ENCODE peak calls at places on chromosomes 5 and 9, in four cellular contexts. N, C, O and T are unnamed samples.

GRCh38 chr5:142853682-142854081 is 83.5 kb downstream of the ARHGAP26 start:
- DNase-seq in N (no peak), C (no peak), O (no peak), T (no peak)

GRCh38 chr5:164002653-164003052 is 497.2 kb downstream of the MAT2B start:
- DNase-seq in N (no peak), C (no peak), O (no peak), T (no peak)

GRCh38 chr5:12799165-12799564 is 894.9 kb upstream of the CTNND2 start:
- DNase-seq in N (no peak), C (no peak), O (no peak), T (no peak)

GRCh38 chr9:99050292-99050911 is 54.5 kb upstream of the TGFBR1 start:
- DNase-seq in N (no peak), C (peak), O (no peak), T (peak)

GRCh38 chr9:14788846-14789245 is 66.3 kb upstream of the CER1 start:
- DNase-seq in N (no peak), C (no peak), O (no peak), T (no peak)

GRCh38 chr5:120327180-120327579 is 136.9 kb upstream of the PRR16 start:
- DNase-seq in N (no peak), C (no peak), O (no peak), T (no peak)

GRCh38 chr9:22452415-22453010 is 5.9 kb downstream of the DMRTA1 start:
- DNase-seq in N (no peak), C (peak), O (peak), T (no peak)

GRCh38 chr5:176725521-176725920 is 78.2 kb downstream of the TSPAN17 start:
- DNase-seq in N (no peak), C (no peak), O (no peak), T (no peak)

GRCh38 chr5:115543931-115544370 is 624 bp downstream of the FEM1C start:
- DNase-seq in N (no peak), C (peak), O (no peak), T (no peak)

GRCh38 chr5:174935854-174936474 is 211.6 kb downstream of the MSX2 start:
- DNase-seq in N (peak), C (peak), O (peak), T (peak)

GRCh38 chr9:127682351-127683136 is 24.2 kb upstream of the CFAP157 start:
- DNase-seq in N (no peak), C (no peak), O (no peak), T (no peak)

GRCh38 chr9:136674786-136675349 is 12.2 kb downstream of the EGFL7 start:
- DNase-seq in N (no peak), C (peak), O (no peak), T (peak)

GRCh38 chr9:109101810-109102209 is 17.9 kb downstream of the TMEM245 start:
- DNase-seq in N (no peak), C (no peak), O (peak), T (no peak)

GRCh38 chr5:68071731-68072130 is 143.8 kb upstream of the PIK3R1 start:
- DNase-seq in N (no peak), C (no peak), O (no peak), T (no peak)

GRCh38 chr9:124260769-124261603 is 3.2 kb downstream of the NEK6 start:
- DNase-seq in N (no peak), C (peak), O (no peak), T (no peak)

GRCh38 chr9:21095561-21095960 is 17.8 kb upstream of the IFNB1 start:
- DNase-seq in N (no peak), C (no peak), O (no peak), T (no peak)

GRCh38 chr5:174044451-174044850 is 1.1 kb upstream of the NSG2 start:
- DNase-seq in N (no peak), C (no peak), O (no peak), T (no peak)

GRCh38 chr9:2780846-2781245 is 63.0 kb downstream of the PUM3 start:
- DNase-seq in N (no peak), C (no peak), O (no peak), T (no peak)

GRCh38 chr5:149583394-149583793 is 2.1 kb downstream of the ARHGEF37 start:
- DNase-seq in N (no peak), C (no peak), O (no peak), T (no peak)

GRCh38 chr5:18281947-18282557 is 647.8 kb downstream of the TAF11L14 start:
- DNase-seq in N (peak), C (peak), O (no peak), T (peak)

GRCh38 chr9:89759563-89759962 is 154.8 kb downstream of the GADD45G start:
- DNase-seq in N (no peak), C (no peak), O (no peak), T (no peak)

GRCh38 chr9:83978992-83979811 is 813 bp downstream of the HNRNPK start:
- DNase-seq in N (peak), C (peak), O (no peak), T (peak)
- TF ChIP-seq ELF1 in N (no peak), C (no peak), O (no peak), T (no peak)

GRCh38 chr5:135221696-135222095 is 177.3 kb downstream of the MACROH2A1 start:
- DNase-seq in N (no peak), C (no peak), O (no peak), T (no peak)
- TF ChIP-seq ELF1 in N (no peak), C (no peak), O (no peak), T (no peak)

DNA sequence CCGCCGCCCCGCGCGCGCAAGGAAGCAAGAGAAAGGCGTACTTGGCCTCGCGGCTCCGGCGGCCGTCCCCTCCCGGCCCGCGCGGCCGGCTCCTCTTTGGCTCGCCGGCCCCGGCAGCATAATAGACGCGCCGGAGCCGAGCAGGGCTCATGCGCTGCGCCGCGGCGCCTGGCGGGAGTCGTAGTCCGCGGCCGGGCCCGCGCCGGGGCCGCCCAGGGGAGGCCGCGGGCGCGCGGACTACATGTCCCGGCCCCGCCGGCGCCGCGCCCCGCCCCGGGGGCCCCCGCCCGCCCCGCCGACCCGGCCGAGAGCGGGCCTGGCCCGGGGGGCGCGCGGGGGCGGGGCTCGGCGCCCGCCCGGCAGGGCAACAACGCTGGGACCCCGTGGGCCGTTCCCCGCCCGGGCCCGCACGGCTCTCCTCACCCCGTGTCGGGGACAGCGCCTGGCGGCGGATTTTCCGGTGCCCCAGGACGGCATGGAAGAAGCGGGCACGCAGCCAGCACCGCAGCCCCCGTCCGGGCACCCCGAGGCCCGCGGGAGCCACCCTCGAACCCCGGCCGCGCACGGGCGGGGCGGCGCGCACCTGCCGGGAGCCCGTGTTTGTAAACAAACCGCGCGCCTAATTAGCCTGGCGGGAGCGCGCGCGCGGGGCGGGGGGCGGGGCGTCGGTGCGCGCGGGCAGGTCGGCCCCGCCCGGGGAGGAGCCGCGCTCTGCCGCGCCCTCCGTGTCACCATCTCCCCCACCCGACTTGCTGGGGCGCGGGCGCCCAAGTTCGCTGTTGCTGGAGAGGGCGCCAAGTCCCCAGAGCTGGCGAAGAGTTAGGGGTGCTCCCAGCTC is at the start of gene BRD3:
- DNase-seq in N (peak), C (peak), O (peak), T (peak)
- TF ChIP-seq ELF1 in N (no peak), C (no peak), O (no peak), T (no peak)

GRCh38 chr9:75039804-75040203 is 11.7 kb upstream of the CARNMT1 start:
- DNase-seq in N (no peak), C (no peak), O (no peak), T (no peak)
- TF ChIP-seq ELF1 in N (no peak), C (no peak), O (no peak), T (no peak)